ENCODE peak calls at places on chromosomes 6 and 20, in seven cellular contexts. S is foreskin keratinocyte, Z is kidney, I is astrocyte of the spinal cord, T is choroid plexus epithelial cell, R is left lung, Q is PC-3. N is an unnamed sample.

GRCh38 chr6:46491789-46492547 is 719 bp upstream of the RCAN2 start:
- DNase-seq in Q (peak), T (peak), R (peak), Z (peak), I (no peak), S (peak), N (peak)

GRCh38 chr6:161481786-161482516 is 208.1 kb upstream of the AGPAT4 start:
- DNase-seq in Z (no peak), T (peak), Q (peak), R (no peak), S (no peak), I (no peak), N (no peak)

GRCh38 chr20:4038676-4039075 is 23.3 kb upstream of the RNF24 start:
- DNase-seq in Z (no peak), T (no peak), Q (no peak), R (no peak), S (no peak), I (no peak), N (no peak)

GRCh38 chr20:10984899-10985298 is 311.1 kb upstream of the JAG1 start:
- DNase-seq in Q (no peak), S (no peak), T (no peak), I (no peak), R (no peak), Z (no peak), N (no peak)

GRCh38 chr20:58719258-58719657 is 26.7 kb downstream of the NPEPL1 start:
- DNase-seq in T (no peak), Q (no peak), I (no peak), Z (no peak), R (peak), S (no peak), N (no peak)

GRCh38 chr6:146620655-146621054 is 21.9 kb downstream of the ADGB start:
- DNase-seq in I (no peak), Z (no peak), Q (no peak), S (no peak), T (peak), R (no peak), N (no peak)

GRCh38 chr6:145761584-145761983 is 26.3 kb upstream of the EPM2A start:
- DNase-seq in T (no peak), Z (no peak), S (no peak), I (no peak), Q (no peak), R (no peak), N (peak)

GRCh38 chr6:21098744-21099143 is 494.8 kb upstream of the SOX4 start:
- DNase-seq in Z (no peak), S (no peak), T (no peak), I (peak), R (no peak), Q (no peak), N (no peak)

GRCh38 chr6:148776321-148776966 is 29.6 kb downstream of the UST start:
- DNase-seq in Z (no peak), I (peak), S (peak), Q (peak), T (peak), R (no peak), N (no peak)

GRCh38 chr6:14466278-14466677 is 348.7 kb downstream of the CD83 start:
- DNase-seq in T (peak), R (no peak), I (no peak), S (no peak), Q (no peak), Z (no peak), N (no peak)

GRCh38 chr6:2798586-2799134 is 33.5 kb downstream of the WRNIP1 start:
- DNase-seq in S (no peak), I (no peak), Q (no peak), Z (no peak), R (no peak), T (no peak), N (no peak)

GRCh38 chr6:13417431-13417830 is 70.0 kb downstream of the GFOD1 start:
- DNase-seq in R (no peak), S (no peak), Q (no peak), T (no peak), I (no peak), Z (no peak), N (no peak)

GRCh38 chr6:32442243-32442667 is 2.6 kb downstream of the HLA-DRA start:
- DNase-seq in Q (no peak), R (no peak), S (no peak), I (no peak), Z (no peak), T (no peak), N (no peak)

GRCh38 chr6:33437666-33438065 is 16.7 kb upstream of the ZBTB9 start:
- DNase-seq in Z (peak), Q (no peak), S (no peak), T (no peak), R (no peak), I (no peak), N (no peak)

GRCh38 chr6:164967102-164967501 is 342.3 kb downstream of the C6orf118 start:
- DNase-seq in R (peak), I (no peak), T (no peak), Q (no peak), S (no peak), Z (peak), N (no peak)

GRCh38 chr6:14655990-14656640 is 538.5 kb downstream of the CD83 start:
- DNase-seq in Z (no peak), R (no peak), S (no peak), I (no peak), Q (no peak), T (no peak), N (peak)

GRCh38 chr20:9228774-9229450 is 160.0 kb downstream of the PLCB4 start:
- DNase-seq in T (no peak), Q (peak), I (no peak), R (no peak), Z (no peak), S (no peak), N (no peak)
- TF ChIP-seq CTCF in T (no peak), Q (no peak), I (no peak), R (no peak), Z (no peak), S (no peak), N (no peak)

GRCh38 chr6:150546457-150546856 is 53.2 kb upstream of the PLEKHG1 start:
- DNase-seq in R (no peak), Q (no peak), Z (no peak), S (no peak), T (no peak), I (no peak), N (no peak)

GRCh38 chr6:150549007-150549406 is 50.7 kb upstream of the PLEKHG1 start:
- DNase-seq in Q (no peak), S (no peak), R (no peak), I (no peak), Z (no peak), T (no peak), N (no peak)

GRCh38 chr6:150549577-150550184 is 50.0 kb upstream of the PLEKHG1 start:
- DNase-seq in S (no peak), Q (peak), I (peak), Z (no peak), R (no peak), T (no peak), N (no peak)

GRCh38 chr6:150550244-150550643 is 49.4 kb upstream of the PLEKHG1 start:
- DNase-seq in R (no peak), I (no peak), Q (no peak), Z (no peak), T (no peak), S (no peak), N (no peak)

DNA sequence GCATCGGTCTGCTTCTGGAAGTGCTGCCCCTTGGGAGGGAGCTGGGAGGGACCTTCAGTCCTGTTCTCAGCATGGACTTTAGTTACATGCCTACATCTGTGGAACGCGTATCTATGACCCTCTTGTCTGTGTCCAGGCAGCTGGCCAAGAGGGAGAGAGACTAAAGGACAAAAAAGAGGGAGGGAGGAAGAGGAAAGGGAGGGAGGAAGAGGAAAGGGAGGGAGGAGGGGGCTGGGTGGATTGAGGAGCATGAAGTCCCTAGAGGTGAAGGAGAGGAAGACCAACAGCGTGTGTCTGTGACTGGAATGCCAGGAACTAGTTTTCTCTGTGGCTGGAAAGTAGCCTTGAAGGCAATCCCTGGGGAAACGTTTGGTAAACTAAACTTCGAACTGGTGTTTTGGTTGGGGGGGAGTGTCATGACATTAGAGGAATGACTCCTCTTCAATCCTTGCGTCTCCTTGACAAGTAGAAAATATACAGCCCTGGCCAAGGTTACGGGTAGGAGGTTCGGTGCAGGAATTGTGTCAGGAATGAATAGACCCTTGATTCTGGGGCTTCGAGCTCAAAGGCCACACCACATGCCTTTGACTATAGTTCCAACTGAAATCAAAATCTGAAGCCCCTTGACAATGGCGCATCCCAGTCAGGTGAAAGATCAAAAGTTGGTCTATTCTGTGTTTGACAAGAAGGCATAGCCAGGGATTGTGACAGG is 52.0 kb upstream of the PLEKHG1 start:
- DNase-seq in R (no peak), T (no peak), Z (peak), Q (no peak), I (no peak), S (no peak), N (no peak)
- TF ChIP-seq CTCF in R (no peak), T (no peak), Z (no peak), Q (no peak), I (no peak), S (no peak), N (no peak)

GRCh38 chr6:34557228-34557627 is 1.1 kb upstream of the SPDEF start:
- DNase-seq in T (no peak), Z (no peak), Q (no peak), S (no peak), I (no peak), R (no peak), N (no peak)

GRCh38 chr6:34555328-34555727 is 801 bp downstream of the SPDEF start:
- DNase-seq in R (no peak), S (no peak), T (no peak), I (no peak), Z (peak), Q (no peak), N (no peak)

GRCh38 chr6:34556493-34556892 is 364 bp upstream of the SPDEF start:
- DNase-seq in I (no peak), S (no peak), Q (no peak), Z (no peak), R (no peak), T (no peak), N (no peak)

GRCh38 chr6:34554593-34555322 is 1.4 kb downstream of the SPDEF start:
- DNase-seq in I (no peak), Z (peak), S (no peak), Q (peak), R (peak), T (no peak), N (no peak)

DNA sequence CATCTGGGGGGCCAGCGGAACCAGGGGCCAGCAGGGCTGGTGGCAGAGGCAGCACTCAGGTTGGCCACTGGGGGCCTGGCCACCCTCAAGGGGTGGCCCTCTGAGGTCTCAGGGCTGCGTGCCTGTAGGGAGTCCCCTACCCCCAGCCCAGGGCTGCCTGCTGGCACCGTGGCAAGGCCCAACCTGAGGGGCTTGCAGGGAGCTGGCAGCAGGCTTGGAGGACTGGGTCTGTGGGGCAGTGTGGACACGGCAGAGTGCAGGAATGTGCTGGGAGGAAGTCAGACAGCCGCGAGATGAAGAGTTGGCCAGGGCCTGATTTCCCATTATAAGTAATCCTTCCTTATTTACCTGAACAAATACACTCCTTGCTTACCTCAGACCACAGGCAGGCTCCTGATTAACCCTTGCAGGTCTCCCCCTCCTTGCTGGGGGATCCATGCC is at the start of gene SPDEF:
- DNase-seq in T (peak), Z (peak), I (no peak), Q (peak), S (no peak), R (no peak), N (no peak)
- TF ChIP-seq CTCF in T (no peak), Z (no peak), I (no peak), Q (peak), S (no peak), R (no peak), N (no peak)

GRCh38 chr20:35801865-35802264 is 30.1 kb downstream of the PHF20 start:
- DNase-seq in S (no peak), Q (no peak), T (no peak), R (no peak), Z (no peak), I (no peak), N (no peak)

GRCh38 chr20:35807877-35808276 is 36.1 kb downstream of the PHF20 start:
- DNase-seq in Z (no peak), R (no peak), Q (no peak), T (no peak), I (no peak), S (no peak), N (no peak)

GRCh38 chr20:35806075-35806474 is 34.3 kb downstream of the PHF20 start:
- DNase-seq in T (no peak), Z (no peak), Q (no peak), I (no peak), S (no peak), R (no peak), N (no peak)
- TF ChIP-seq CTCF in T (no peak), Z (no peak), Q (no peak), I (no peak), S (no peak), R (no peak), N (no peak)

N was measured in activated CD8-positive, alpha-beta T cell treated with anti-CD3 and anti-CD28 coated beads for 36 hours.